ENCODE peak calls at places on chromosome 20, in four cellular contexts. C, T, K and A are unnamed samples.

GRCh38 chr20:51306521-51307358 is 235.8 kb downstream of the NFATC2 start:
- DNase-seq in C (peak; percentile 56), T (peak; percentile 61), K (peak; percentile 45), A (peak; percentile 62)

GRCh38 chr20:38947931-38948362 is 14.2 kb upstream of the DHX35 start:
- DNase-seq in C (no peak), K (no peak), T (no peak), A (no peak)

GRCh38 chr20:45191926-45192325 is 14.9 kb upstream of the SEMG1 start:
- DNase-seq in C (no peak), K (no peak), T (no peak), A (no peak)

GRCh38 chr20:17875106-17875980 is 93.3 kb downstream of the SNX5 start:
- DNase-seq in C (peak; percentile 92), K (no peak), T (no peak), A (no peak)

GRCh38 chr20:36606171-36607116 is 865 bp downstream of the RAB5IF start:
- DNase-seq in K (no peak), C (peak; percentile 88), T (peak; percentile 89), A (no peak)

GRCh38 chr20:50456452-50457324 is 53.5 kb upstream of the PTPN1 start:
- DNase-seq in K (no peak), C (no peak), T (no peak), A (no peak)

GRCh38 chr20:3788685-3789155 is 2.2 kb upstream of the CENPB start:
- DNase-seq in T (no peak), K (no peak), C (no peak), A (no peak)

GRCh38 chr20:6626805-6627204 is 140.7 kb upstream of the BMP2 start:
- DNase-seq in T (no peak), K (no peak), C (peak; percentile 18), A (no peak)

GRCh38 chr20:34045294-34045693 is 51.6 kb downstream of the RALY start:
- DNase-seq in K (no peak), C (peak; percentile 73), T (no peak), A (no peak)

GRCh38 chr20:13638162-13638495 is 603 bp downstream of the TASP1 start:
- DNase-seq in T (no peak), K (no peak), C (peak; percentile 44), A (no peak)

GRCh38 chr20:53805895-53806384 is 212.3 kb upstream of the ZNF217 start:
- DNase-seq in T (no peak), K (peak; percentile 81), C (no peak), A (no peak)

GRCh38 chr20:23363257-23363649 is 1.3 kb downstream of the GZF1 start:
- DNase-seq in C (no peak), K (no peak), T (no peak), A (no peak)

GRCh38 chr20:50385733-50386640 is 124.2 kb upstream of the PTPN1 start:
- DNase-seq in K (no peak), C (no peak), T (no peak), A (no peak)

GRCh38 chr20:19210426-19211155 is 1.9 kb upstream of the SLC24A3 start:
- DNase-seq in C (no peak), K (no peak), T (no peak), A (no peak)

GRCh38 chr20:39123161-39123560 is 161.0 kb downstream of the DHX35 start:
- DNase-seq in T (no peak), C (no peak), K (no peak), A (no peak)

GRCh38 chr20:46219920-46220319 is 88.4 kb downstream of the CDH22 start:
- DNase-seq in K (no peak), C (no peak), T (no peak), A (no peak)

GRCh38 chr20:43827940-43828562 is 86.6 kb upstream of the TOX2 start:
- DNase-seq in K (no peak), T (no peak), C (no peak), A (no peak)

GRCh38 chr20:43825635-43826034 is 89.0 kb upstream of the TOX2 start:
- DNase-seq in K (no peak), C (no peak), T (no peak), A (no peak)

GRCh38 chr20:43824279-43824678 is 90.4 kb upstream of the TOX2 start:
- DNase-seq in K (no peak), T (no peak), C (no peak), A (no peak)

GRCh38 chr20:43821795-43822194 is 92.9 kb upstream of the TOX2 start:
- DNase-seq in T (no peak), C (no peak), K (no peak), A (no peak)

DNA sequence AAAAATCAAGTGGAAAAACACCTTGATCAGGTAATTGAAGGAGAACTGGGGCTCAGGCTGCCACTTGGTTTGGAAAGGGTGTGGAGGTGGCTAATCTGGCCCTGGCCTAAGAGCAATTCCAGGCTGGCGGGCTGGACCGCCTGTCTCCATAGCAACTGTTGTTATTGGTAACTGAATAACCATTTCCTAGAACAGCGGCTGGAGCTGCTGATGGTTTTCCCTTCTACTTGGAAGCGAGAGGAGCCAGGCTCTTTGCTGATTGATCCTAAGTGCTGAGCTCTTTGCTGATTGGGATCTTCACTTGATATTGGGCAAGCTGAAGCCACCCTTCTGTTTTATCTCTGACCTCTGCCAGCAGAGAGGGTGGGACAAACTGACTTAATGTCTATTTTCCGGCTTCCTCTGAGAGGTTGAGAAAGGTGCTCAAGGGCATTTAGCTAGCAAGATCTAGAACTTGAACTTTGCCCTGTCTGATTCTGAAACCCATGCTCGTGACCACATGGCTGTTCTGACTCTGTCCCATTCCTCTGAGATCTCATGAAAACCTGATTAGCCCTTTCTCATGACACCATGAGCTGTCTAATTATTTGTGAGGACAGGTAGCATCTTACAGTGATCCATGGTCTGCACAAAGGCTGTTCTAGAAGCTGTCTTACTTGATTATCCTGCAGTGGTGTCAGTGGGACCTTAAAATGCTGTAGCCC is 89.8 kb upstream of the TOX2 start:
- DNase-seq in C (peak; percentile 28), K (no peak), T (no peak), A (no peak)
- TF ChIP-seq REST in C (no peak), K (no peak), T (no peak), A (no peak)

GRCh38 chr20:10686356-10687169 is 12.8 kb upstream of the JAG1 start:
- DNase-seq in K (no peak), C (no peak), T (no peak), A (no peak)

GRCh38 chr20:10681466-10681865 is 7.7 kb upstream of the JAG1 start:
- DNase-seq in C (no peak), K (no peak), T (no peak), A (no peak)

GRCh38 chr20:10682939-10683338 is 9.1 kb upstream of the JAG1 start:
- DNase-seq in C (no peak), K (no peak), T (no peak), A (no peak)

GRCh38 chr20:10680571-10680970 is 6.8 kb upstream of the JAG1 start:
- DNase-seq in K (no peak), T (no peak), C (no peak), A (no peak)

GRCh38 chr20:10683537-10683936 is 9.7 kb upstream of the JAG1 start:
- DNase-seq in K (no peak), T (no peak), C (no peak), A (no peak)
- TF ChIP-seq REST in K (no peak), T (no peak), C (no peak), A (no peak)

GRCh38 chr20:47786763-47787107 is 1.5 kb upstream of the SULF2 start:
- DNase-seq in T (no peak), C (no peak), K (no peak), A (no peak)

GRCh38 chr20:47785321-47785899 is at the start of gene SULF2:
- DNase-seq in K (no peak), C (no peak), T (no peak), A (no peak)

GRCh38 chr20:47784599-47785320 is 521 bp downstream of the SULF2 start:
- DNase-seq in K (no peak), C (peak; percentile 50), T (no peak), A (no peak)

GRCh38 chr20:47784256-47784598 is 1.1 kb downstream of the SULF2 start:
- DNase-seq in C (no peak), K (no peak), T (no peak), A (no peak)

GRCh38 chr20:47785900-47786762 is 850 bp upstream of the SULF2 start:
- DNase-seq in C (peak; percentile 82), T (peak; percentile 43), K (no peak), A (peak; percentile 64)
- TF ChIP-seq REST in C (no peak), T (no peak), K (no peak), A (no peak)

DNA sequence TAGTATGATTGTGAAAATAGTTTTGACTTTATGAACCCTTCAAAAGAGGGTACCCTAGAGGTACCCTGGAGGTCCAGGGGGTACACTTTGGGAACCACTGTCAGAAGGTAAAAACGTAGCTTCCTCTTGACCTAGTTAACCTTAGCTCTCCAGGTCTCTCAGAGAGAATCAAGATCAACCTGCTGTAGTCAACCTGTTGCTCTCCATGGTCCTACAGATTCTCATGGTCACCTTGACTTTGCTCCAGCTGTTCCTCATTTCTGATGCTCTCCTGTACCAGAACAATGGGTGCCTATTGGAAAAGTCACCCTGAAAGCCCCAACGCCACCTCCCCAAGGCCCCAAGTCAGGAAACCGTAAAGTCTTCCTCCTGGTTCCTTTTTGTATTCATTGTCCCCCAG is 294.4 kb upstream of the CDH4 start:
- DNase-seq in C (no peak), T (no peak), K (no peak), A (no peak)
- TF ChIP-seq REST in C (no peak), T (peak; percentile 84), K (no peak), A (no peak)

DNA sequence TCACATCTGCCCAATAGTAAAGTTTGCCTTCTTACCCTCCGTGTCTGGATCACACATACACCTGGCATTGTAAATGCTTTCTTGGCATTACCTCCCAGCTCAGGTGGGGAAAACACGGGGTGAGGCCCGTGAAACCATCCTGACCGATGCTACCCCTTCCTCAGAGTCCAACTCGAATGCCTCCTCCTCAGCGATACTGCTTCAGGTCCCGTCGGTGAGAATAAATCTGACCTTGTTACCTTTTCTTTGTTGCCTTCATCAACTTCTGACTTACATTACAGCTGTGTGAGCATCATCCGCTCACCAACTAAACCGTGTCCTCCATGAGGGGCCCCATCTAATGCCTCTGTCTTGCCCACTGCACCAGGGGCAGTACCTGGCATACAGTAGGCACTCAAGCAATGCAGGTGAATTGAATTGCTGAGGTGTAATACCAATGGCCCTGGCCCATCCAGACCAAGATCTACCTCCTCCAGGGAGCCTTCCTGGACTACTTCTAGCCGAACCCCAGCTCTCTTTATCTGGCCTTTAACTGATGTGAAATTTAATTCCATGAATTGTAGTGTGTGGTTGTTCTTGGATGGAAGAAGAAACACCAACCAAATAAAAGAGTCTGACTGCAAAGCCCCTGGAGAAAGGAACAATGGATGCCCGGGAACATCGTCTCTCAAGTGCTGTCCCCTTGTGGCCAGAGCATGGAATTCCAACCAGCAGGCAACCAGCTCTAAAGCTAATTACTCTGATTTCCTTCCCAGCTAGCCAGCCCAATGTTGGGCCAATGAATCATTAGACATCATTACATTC is 141.5 kb downstream of the ANKRD60 start:
- DNase-seq in K (peak; percentile 38), C (peak; percentile 51), T (no peak), A (peak; percentile 16)
- TF ChIP-seq REST in K (no peak), C (no peak), T (no peak), A (no peak)

GRCh38 chr20:49344975-49345374 is 67.1 kb upstream of the ZNFX1 start:
- DNase-seq in T (no peak), C (no peak), K (no peak), A (no peak)
- TF ChIP-seq REST in T (no peak), C (no peak), K (no peak), A (no peak)

DNA sequence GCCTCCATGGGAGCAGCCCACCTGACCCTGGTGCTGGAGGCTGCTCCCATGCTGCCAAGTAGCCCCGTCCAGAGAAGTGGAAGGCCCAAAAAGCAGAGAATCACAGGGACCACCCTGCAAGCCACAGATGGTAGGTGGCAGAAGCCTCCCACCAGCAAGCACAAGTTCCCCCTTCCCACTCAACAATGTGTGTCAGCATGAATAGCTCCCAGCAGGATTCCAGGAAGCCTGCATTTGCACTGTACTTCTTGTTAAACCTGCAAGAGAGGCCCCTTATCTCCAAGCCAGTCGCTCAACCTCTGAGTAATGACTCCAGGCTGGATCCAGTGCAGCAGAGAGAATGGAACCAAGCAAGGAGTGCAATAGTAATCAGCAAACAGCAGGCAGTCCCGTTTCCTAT is 180.8 kb upstream of the CST7 start:
- DNase-seq in K (no peak), C (no peak), T (no peak), A (no peak)
- TF ChIP-seq REST in K (no peak), C (no peak), T (no peak), A (no peak)